ENCODE peak calls at places on chromosomes 7 and 10, in seven cellular contexts. One of them, this sample, is unnamed.

GRCh38 chr10:72133517-72133916 is 45.2 kb upstream of the SPOCK2 start:
- DNase-seq in GM23248: peak; percentile 81
- DNase-seq in astrocyte: peak; percentile 78
- DNase-seq in A673: no peak
- DNase-seq in GM23338: no peak
- DNase-seq in PC-9: no peak
- DNase-seq in HepG2: peak; percentile 18
- DNase-seq in this sample: no peak

GRCh38 chr7:149293946-149294640 is 32.1 kb downstream of the ZNF783 start:
- DNase-seq in GM23248: no peak
- DNase-seq in astrocyte: no peak
- DNase-seq in A673: no peak
- DNase-seq in GM23338: no peak
- DNase-seq in PC-9: no peak
- DNase-seq in HepG2: no peak
- DNase-seq in this sample: no peak

GRCh38 chr10:72316748-72317435 is 37.8 kb downstream of the DNAJB12 start:
- DNase-seq in GM23248: no peak
- DNase-seq in astrocyte: no peak
- DNase-seq in A673: peak; percentile 50
- DNase-seq in GM23338: no peak
- DNase-seq in PC-9: no peak
- DNase-seq in HepG2: peak; percentile 73
- DNase-seq in this sample: no peak

GRCh38 chr10:62959553-62959952 is 143.4 kb upstream of the EGR2 start:
- DNase-seq in GM23248: peak; percentile 13
- DNase-seq in astrocyte: peak; percentile 80
- DNase-seq in A673: no peak
- DNase-seq in GM23338: no peak
- DNase-seq in PC-9: no peak
- DNase-seq in HepG2: no peak
- DNase-seq in this sample: no peak

GRCh38 chr7:82521906-82522445 is 78.4 kb upstream of the CACNA2D1 start:
- DNase-seq in GM23248: no peak
- DNase-seq in astrocyte: peak; percentile 54
- DNase-seq in A673: no peak
- DNase-seq in GM23338: no peak
- DNase-seq in PC-9: no peak
- DNase-seq in HepG2: no peak
- DNase-seq in this sample: no peak

GRCh38 chr7:16753102-16753931 is at the start of gene TSPAN13:
- DNase-seq in GM23248: peak; percentile 80
- DNase-seq in astrocyte: peak; percentile 71
- DNase-seq in A673: peak; percentile 93
- DNase-seq in GM23338: peak; percentile 97
- DNase-seq in PC-9: peak; percentile 99
- DNase-seq in HepG2: peak; percentile 81
- DNase-seq in this sample: no peak

GRCh38 chr7:36945612-36946400 is 221.5 kb upstream of the AOAH start:
- DNase-seq in GM23248: no peak
- DNase-seq in astrocyte: no peak
- DNase-seq in A673: no peak
- DNase-seq in GM23338: no peak
- DNase-seq in PC-9: no peak
- DNase-seq in HepG2: peak; percentile 86
- DNase-seq in this sample: no peak

GRCh38 chr10:59099536-59099935 is 76.9 kb upstream of the PHYHIPL start:
- DNase-seq in GM23248: peak; percentile 64
- DNase-seq in astrocyte: no peak
- DNase-seq in A673: peak; percentile 40
- DNase-seq in GM23338: no peak
- DNase-seq in PC-9: no peak
- DNase-seq in HepG2: no peak
- DNase-seq in this sample: no peak

GRCh38 chr10:110502851-110503301 is 5.2 kb downstream of the DUSP5 start:
- DNase-seq in GM23248: peak; percentile 90
- DNase-seq in astrocyte: peak; percentile 78
- DNase-seq in A673: peak; percentile 72
- DNase-seq in GM23338: no peak
- DNase-seq in PC-9: no peak
- DNase-seq in HepG2: no peak
- DNase-seq in this sample: no peak

GRCh38 chr7:111041577-111041976 is 49.4 kb upstream of the LRRN3 start:
- DNase-seq in GM23248: no peak
- DNase-seq in astrocyte: no peak
- DNase-seq in A673: no peak
- DNase-seq in GM23338: no peak
- DNase-seq in PC-9: no peak
- DNase-seq in HepG2: no peak
- DNase-seq in this sample: no peak

GRCh38 chr7:44321796-44322195 is 3.6 kb downstream of the CAMK2B start:
- DNase-seq in GM23248: no peak
- DNase-seq in astrocyte: no peak
- DNase-seq in A673: no peak
- DNase-seq in GM23338: no peak
- DNase-seq in PC-9: no peak
- DNase-seq in HepG2: no peak
- DNase-seq in this sample: no peak

GRCh38 chr7:27201231-27202017 is 1.5 kb upstream of the HOXA13 start:
- DNase-seq in GM23248: peak; percentile 32
- DNase-seq in astrocyte: no peak
- DNase-seq in A673: no peak
- DNase-seq in GM23338: no peak
- DNase-seq in PC-9: no peak
- DNase-seq in HepG2: no peak
- DNase-seq in this sample: no peak

GRCh38 chr10:86970152-86970886 is 2.0 kb downstream of the ADIRF start:
- DNase-seq in GM23248: peak; percentile 77
- DNase-seq in astrocyte: no peak
- DNase-seq in A673: no peak
- DNase-seq in GM23338: peak; percentile 48
- DNase-seq in PC-9: peak; percentile 82
- DNase-seq in HepG2: no peak
- DNase-seq in this sample: no peak

GRCh38 chr10:22369433-22370072 is 24.3 kb downstream of the SPAG6 start:
- DNase-seq in GM23248: peak; percentile 29
- DNase-seq in astrocyte: no peak
- DNase-seq in A673: no peak
- DNase-seq in GM23338: no peak
- DNase-seq in PC-9: no peak
- DNase-seq in HepG2: no peak
- DNase-seq in this sample: no peak

GRCh38 chr7:105087981-105088380 is 74.0 kb downstream of the KMT2E start:
- DNase-seq in GM23248: no peak
- DNase-seq in astrocyte: no peak
- DNase-seq in A673: no peak
- DNase-seq in GM23338: no peak
- DNase-seq in PC-9: no peak
- DNase-seq in HepG2: no peak
- DNase-seq in this sample: no peak

GRCh38 chr10:70809011-70809611 is 6.6 kb upstream of the SGPL1 start:
- DNase-seq in GM23248: peak; percentile 32
- DNase-seq in astrocyte: no peak
- DNase-seq in A673: no peak
- DNase-seq in GM23338: no peak
- DNase-seq in PC-9: peak; percentile 20
- DNase-seq in HepG2: peak; percentile 17
- DNase-seq in this sample: no peak

GRCh38 chr10:5665380-5666323 is 743 bp downstream of the ASB13 start:
- DNase-seq in GM23248: peak; percentile 56
- DNase-seq in astrocyte: no peak
- DNase-seq in A673: no peak
- DNase-seq in GM23338: peak; percentile 39
- DNase-seq in PC-9: peak; percentile 17
- DNase-seq in HepG2: peak; percentile 28
- DNase-seq in this sample: no peak

GRCh38 chr7:39240864-39241263 is 263.2 kb downstream of the POU6F2 start:
- DNase-seq in GM23248: no peak
- DNase-seq in astrocyte: no peak
- DNase-seq in A673: no peak
- DNase-seq in GM23338: no peak
- DNase-seq in PC-9: no peak
- DNase-seq in HepG2: no peak
- DNase-seq in this sample: no peak

GRCh38 chr7:1664711-1665591 is 5.1 kb upstream of the ELFN1 start:
- DNase-seq in GM23248: peak; percentile 78
- DNase-seq in astrocyte: peak; percentile 31
- DNase-seq in A673: peak; percentile 76
- DNase-seq in GM23338: peak; percentile 85
- DNase-seq in PC-9: peak; percentile 66
- DNase-seq in HepG2: peak; percentile 16
- DNase-seq in this sample: peak; percentile 32

GRCh38 chr10:79052311-79053080 is 16.3 kb upstream of the ZMIZ1 start:
- DNase-seq in GM23248: peak; percentile 28
- DNase-seq in astrocyte: peak; percentile 23
- DNase-seq in A673: peak; percentile 50
- DNase-seq in GM23338: peak; percentile 76
- DNase-seq in PC-9: peak; percentile 27
- DNase-seq in HepG2: peak; percentile 52
- DNase-seq in this sample: no peak

GRCh38 chr7:44981035-44981706 is 2.4 kb upstream of the MYO1G start:
- DNase-seq in GM23248: no peak
- DNase-seq in astrocyte: no peak
- DNase-seq in A673: no peak
- DNase-seq in GM23338: peak; percentile 36
- DNase-seq in PC-9: no peak
- DNase-seq in HepG2: no peak
- DNase-seq in this sample: no peak

GRCh38 chr7:42972703-42973500 is 40.7 kb downstream of the MRPL32 start:
- DNase-seq in GM23248: peak; percentile 98
- DNase-seq in astrocyte: peak; percentile 99
- DNase-seq in A673: peak; percentile 95
- DNase-seq in GM23338: peak; percentile 6
- DNase-seq in PC-9: no peak
- DNase-seq in HepG2: peak; percentile 20
- DNase-seq in this sample: peak; percentile 73

DNA sequence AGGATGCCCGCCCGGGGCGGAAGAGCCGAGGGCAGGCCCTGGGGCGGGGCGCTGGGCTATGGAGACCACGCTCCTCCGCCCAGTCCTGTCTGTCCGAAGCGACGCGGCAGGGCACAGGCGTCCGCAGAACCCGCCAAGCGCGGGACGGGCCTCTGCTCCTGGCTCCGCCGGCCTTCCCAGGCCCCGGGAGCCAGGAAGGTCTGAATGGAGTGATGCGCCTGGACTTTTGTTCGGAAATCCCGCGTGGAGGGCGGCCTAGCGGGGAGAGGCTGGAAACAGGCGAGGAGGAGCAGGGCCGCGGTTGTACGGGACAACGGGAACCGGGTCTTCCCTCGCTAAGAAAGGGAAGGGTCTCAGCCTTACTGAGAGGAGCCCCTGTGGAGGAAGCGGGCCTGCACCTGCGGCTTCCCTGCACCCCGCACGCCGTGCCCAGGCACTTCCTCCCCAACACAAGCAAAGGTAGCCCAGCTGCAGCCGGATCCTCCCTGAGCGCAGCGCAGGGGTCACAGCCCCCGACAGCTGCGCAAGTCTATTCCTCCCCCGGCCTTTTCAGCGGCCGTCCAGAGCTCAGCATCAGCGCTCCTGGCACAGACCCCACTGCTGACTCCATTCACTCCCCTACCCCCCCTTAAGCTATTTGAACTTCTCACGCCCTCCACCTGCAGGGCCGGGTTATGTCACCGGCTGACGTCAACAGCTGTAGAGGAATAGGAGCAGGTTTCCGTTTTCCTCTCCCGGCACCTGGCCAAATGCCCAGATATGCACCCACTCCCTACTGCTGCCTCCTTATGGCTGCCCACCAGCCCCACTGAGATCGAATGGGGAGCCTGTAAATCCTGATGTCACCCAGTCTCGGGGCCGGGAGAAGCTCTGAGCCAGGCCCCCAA is 143.2 kb upstream of the RET start:
- DNase-seq in GM23248: no peak
- DNase-seq in astrocyte: no peak
- DNase-seq in A673: peak; percentile 65
- DNase-seq in GM23338: peak; percentile 69
- DNase-seq in PC-9: no peak
- DNase-seq in HepG2: no peak
- DNase-seq in this sample: no peak
- TF ChIP-seq EZH2 in GM23248: no peak
- TF ChIP-seq EZH2 in astrocyte: peak; percentile 41
- TF ChIP-seq EZH2 in A673: no peak
- TF ChIP-seq EZH2 in GM23338: peak; percentile 52
- TF ChIP-seq EZH2 in PC-9: no peak
- TF ChIP-seq EZH2 in HepG2: peak; percentile 50
- TF ChIP-seq EZH2 in this sample: no peak

GRCh38 chr10:43282881-43283280 is 16.0 kb upstream of the RASGEF1A start:
- DNase-seq in GM23248: peak; percentile 28
- DNase-seq in astrocyte: no peak
- DNase-seq in A673: peak; percentile 42
- DNase-seq in GM23338: peak; percentile 85
- DNase-seq in PC-9: peak; percentile 21
- DNase-seq in HepG2: no peak
- DNase-seq in this sample: no peak
- TF ChIP-seq EZH2 in GM23248: no peak
- TF ChIP-seq EZH2 in astrocyte: no peak
- TF ChIP-seq EZH2 in A673: no peak
- TF ChIP-seq EZH2 in GM23338: no peak
- TF ChIP-seq EZH2 in PC-9: no peak
- TF ChIP-seq EZH2 in HepG2: no peak
- TF ChIP-seq EZH2 in this sample: no peak

GRCh38 chr10:73974309-73974946 is 23.5 kb upstream of the VCL start:
- DNase-seq in GM23248: no peak
- DNase-seq in astrocyte: no peak
- DNase-seq in A673: no peak
- DNase-seq in GM23338: no peak
- DNase-seq in PC-9: no peak
- DNase-seq in HepG2: no peak
- DNase-seq in this sample: no peak
- TF ChIP-seq EZH2 in GM23248: no peak
- TF ChIP-seq EZH2 in astrocyte: no peak
- TF ChIP-seq EZH2 in A673: no peak
- TF ChIP-seq EZH2 in GM23338: no peak
- TF ChIP-seq EZH2 in PC-9: no peak
- TF ChIP-seq EZH2 in HepG2: no peak
- TF ChIP-seq EZH2 in this sample: no peak

GRCh38 chr7:129184979-129185670 is 3.3 kb upstream of the SMO start:
- DNase-seq in GM23248: no peak
- DNase-seq in astrocyte: no peak
- DNase-seq in A673: no peak
- DNase-seq in GM23338: no peak
- DNase-seq in PC-9: no peak
- DNase-seq in HepG2: no peak
- DNase-seq in this sample: no peak
- TF ChIP-seq EZH2 in GM23248: no peak
- TF ChIP-seq EZH2 in astrocyte: no peak
- TF ChIP-seq EZH2 in A673: no peak
- TF ChIP-seq EZH2 in GM23338: no peak
- TF ChIP-seq EZH2 in PC-9: no peak
- TF ChIP-seq EZH2 in HepG2: no peak
- TF ChIP-seq EZH2 in this sample: no peak

DNA sequence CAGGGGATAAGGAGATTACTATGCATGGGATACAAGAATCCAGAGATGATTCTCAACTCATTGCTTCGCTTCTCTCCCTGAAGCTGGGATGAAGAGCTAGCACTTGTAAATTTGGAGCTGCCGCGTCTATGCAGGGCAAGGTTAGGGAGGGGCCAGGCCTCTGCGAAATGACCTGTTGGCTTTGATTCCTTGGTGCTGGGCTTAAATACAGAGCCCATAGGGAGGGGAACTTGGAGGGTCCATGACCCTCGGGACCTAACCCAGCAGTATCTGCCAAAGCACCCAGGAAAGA is 673 bp upstream of the WNT2 start:
- DNase-seq in GM23248: no peak
- DNase-seq in astrocyte: peak; percentile 48
- DNase-seq in A673: no peak
- DNase-seq in GM23338: peak; percentile 51
- DNase-seq in PC-9: no peak
- DNase-seq in HepG2: no peak
- DNase-seq in this sample: peak; percentile 24
- TF ChIP-seq EZH2 in GM23248: no peak
- TF ChIP-seq EZH2 in astrocyte: no peak
- TF ChIP-seq EZH2 in A673: no peak
- TF ChIP-seq EZH2 in GM23338: no peak
- TF ChIP-seq EZH2 in PC-9: no peak
- TF ChIP-seq EZH2 in HepG2: no peak
- TF ChIP-seq EZH2 in this sample: no peak

This sample was measured in SK-N-MC.